ENCODE peak calls at places on chromosomes 6 and 20, in six cellular contexts. P is esophagus squamous epithelium, R is endothelial cell of umbilical vein, B is uterus, Z is IMR-90, U is GM12891. N is an unnamed sample.

GRCh38 chr6:160979063-160979708 is 12.4 kb upstream of the MAP3K4 start:
- DNase-seq in B (no peak), R (no peak), U (no peak), Z (peak), P (no peak), N (no peak)

GRCh38 chr6:63899550-63899949 is 263.9 kb downstream of the PHF3 start:
- DNase-seq in U (no peak), Z (peak), B (no peak), R (no peak), P (no peak), N (no peak)

GRCh38 chr6:6703720-6704422 is 115.4 kb downstream of the LY86 start:
- DNase-seq in P (no peak), Z (no peak), U (no peak), R (no peak), B (no peak), N (no peak)

GRCh38 chr6:53159558-53159957 is 10.9 kb upstream of the GCM1 start:
- DNase-seq in Z (peak), B (no peak), R (no peak), U (no peak), P (no peak), N (no peak)

GRCh38 chr6:90088009-90088408 is 193.7 kb downstream of the GJA10 start:
- DNase-seq in P (no peak), B (no peak), R (peak), U (no peak), Z (peak), N (no peak)

GRCh38 chr6:79833264-79833663 is 114.1 kb downstream of the ELOVL4 start:
- DNase-seq in P (no peak), R (no peak), B (no peak), Z (no peak), U (no peak), N (no peak)

GRCh38 chr6:157539900-157540752 is 159.1 kb downstream of the ZDHHC14 start:
- DNase-seq in U (no peak), B (no peak), R (no peak), P (no peak), Z (no peak), N (no peak)

GRCh38 chr6:13392462-13392861 is 64.1 kb upstream of the TBC1D7 start:
- DNase-seq in B (no peak), P (no peak), Z (no peak), R (no peak), U (no peak), N (no peak)

GRCh38 chr6:29967379-29968010 is 25.2 kb downstream of the HLA-A start:
- DNase-seq in U (no peak), Z (no peak), P (no peak), R (peak), B (no peak), N (no peak)

GRCh38 chr20:64146301-64146935 is 17.8 kb upstream of the MYT1 start:
- DNase-seq in R (no peak), P (no peak), U (no peak), B (no peak), Z (no peak), N (no peak)

GRCh38 chr20:58021481-58021880 is 207.0 kb downstream of the ANKRD60 start:
- DNase-seq in U (no peak), P (no peak), B (peak), R (no peak), Z (no peak), N (no peak)

GRCh38 chr20:62662422-62662821 is 20.1 kb downstream of the SLCO4A1 start:
- DNase-seq in Z (peak), U (no peak), R (no peak), B (no peak), P (no peak), N (peak)

GRCh38 chr6:149487316-149487715 is 2.5 kb upstream of the ZC3H12D start:
- DNase-seq in B (no peak), U (no peak), P (no peak), Z (no peak), R (no peak), N (no peak)

GRCh38 chr6:149482542-149483261 is 2.1 kb downstream of the ZC3H12D start:
- DNase-seq in U (no peak), R (no peak), P (no peak), B (no peak), Z (no peak), N (no peak)

GRCh38 chr6:149483849-149484635 is 772 bp downstream of the ZC3H12D start:
- DNase-seq in Z (no peak), U (no peak), R (no peak), P (no peak), B (no peak), N (no peak)

GRCh38 chr6:149483302-149483701 is 1.5 kb downstream of the ZC3H12D start:
- DNase-seq in B (no peak), Z (no peak), R (no peak), P (no peak), U (no peak), N (no peak)

GRCh38 chr6:149484733-149485700 is at the start of gene ZC3H12D:
- DNase-seq in U (no peak), Z (peak), B (no peak), P (no peak), R (no peak), N (no peak)
- TF ChIP-seq POLR2A in U (peak), Z (no peak), B (no peak), P (no peak), R (no peak), N (no peak)

DNA sequence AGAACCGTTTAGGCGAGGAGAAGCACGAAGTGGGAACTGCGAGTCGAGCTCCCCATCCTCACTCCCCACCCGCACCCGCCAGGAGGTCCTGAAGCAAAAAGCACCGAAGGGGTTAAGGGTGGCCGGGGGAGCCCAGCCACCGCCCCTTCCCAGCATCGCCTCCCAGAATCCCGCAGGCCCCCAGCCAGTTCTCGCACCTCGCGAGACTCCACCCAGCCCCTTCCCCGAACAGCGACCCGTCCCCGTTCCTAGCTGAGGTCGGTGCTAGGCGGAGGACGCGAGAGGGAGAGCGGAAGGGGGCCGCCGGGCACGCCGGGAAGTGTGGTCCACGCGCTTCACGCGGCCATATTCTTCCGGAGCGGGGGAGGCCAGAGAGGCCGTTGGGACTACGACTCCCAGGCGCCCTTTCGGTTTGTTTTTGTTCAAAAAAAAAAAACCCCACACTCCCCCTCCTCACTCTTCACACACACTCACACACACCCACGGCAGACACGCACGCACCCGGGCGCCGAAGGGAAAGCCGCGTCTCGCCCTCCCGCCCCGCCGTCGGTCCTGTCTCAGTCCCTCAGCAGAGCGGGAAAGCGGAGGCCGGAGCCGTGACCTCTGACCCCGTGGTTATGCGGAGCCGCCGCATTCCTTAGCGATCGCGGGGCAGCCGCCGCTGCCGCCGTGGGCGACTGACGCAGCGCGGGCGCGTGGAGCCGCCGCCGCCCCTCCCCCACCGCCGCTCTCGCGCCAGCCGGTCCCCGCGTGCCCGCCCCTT is at the start of gene ASXL1:
- DNase-seq in U (peak), R (peak), Z (peak), P (peak), B (peak), N (peak)
- TF ChIP-seq POLR2A in U (peak), R (peak), Z (no peak), P (peak), B (no peak), N (peak)

DNA sequence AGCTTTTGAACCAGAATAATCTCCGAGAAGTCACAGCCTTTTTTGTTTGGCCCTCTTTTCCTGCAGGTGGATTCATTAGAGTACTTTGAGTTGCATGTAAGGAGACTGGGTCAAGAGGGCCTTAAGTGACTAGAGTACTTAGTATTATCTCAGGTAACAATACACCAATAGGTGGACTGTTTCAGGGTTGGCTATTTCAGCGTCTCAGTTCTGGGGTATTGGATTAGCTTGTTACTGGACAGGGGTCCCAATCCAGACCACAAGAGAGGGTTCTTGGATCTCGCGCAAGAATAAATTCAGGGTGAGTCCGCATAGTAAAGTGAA is 47.3 kb upstream of the SLC9A8 start:
- DNase-seq in U (no peak), Z (no peak), B (no peak), P (no peak), R (no peak), N (no peak)
- TF ChIP-seq POLR2A in U (no peak), Z (no peak), B (no peak), P (no peak), R (no peak), N (no peak)

DNA sequence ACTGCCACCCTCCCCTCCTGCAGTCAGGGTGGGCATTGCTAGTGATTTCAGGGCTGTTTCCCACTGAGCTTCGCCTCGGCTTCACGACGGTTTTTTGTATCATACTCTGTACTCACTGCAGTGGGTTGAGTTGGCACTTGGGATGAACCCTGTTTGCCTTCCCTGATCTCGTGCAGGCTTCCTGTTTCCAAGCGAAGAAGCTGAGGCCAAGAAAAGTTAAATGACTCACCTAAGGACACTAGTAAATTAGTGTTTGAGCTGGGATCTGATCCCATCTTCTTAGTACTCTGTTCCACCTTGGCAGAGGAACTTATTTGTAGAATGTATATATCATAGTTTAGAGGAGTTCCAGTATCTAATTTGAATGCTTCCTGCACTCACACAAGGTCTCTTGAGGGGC is 50.3 kb upstream of the VSTM2L start:
- DNase-seq in U (no peak), P (no peak), B (no peak), R (no peak), Z (peak), N (no peak)
- TF ChIP-seq POLR2A in U (no peak), P (no peak), B (no peak), R (no peak), Z (no peak), N (no peak)

DNA sequence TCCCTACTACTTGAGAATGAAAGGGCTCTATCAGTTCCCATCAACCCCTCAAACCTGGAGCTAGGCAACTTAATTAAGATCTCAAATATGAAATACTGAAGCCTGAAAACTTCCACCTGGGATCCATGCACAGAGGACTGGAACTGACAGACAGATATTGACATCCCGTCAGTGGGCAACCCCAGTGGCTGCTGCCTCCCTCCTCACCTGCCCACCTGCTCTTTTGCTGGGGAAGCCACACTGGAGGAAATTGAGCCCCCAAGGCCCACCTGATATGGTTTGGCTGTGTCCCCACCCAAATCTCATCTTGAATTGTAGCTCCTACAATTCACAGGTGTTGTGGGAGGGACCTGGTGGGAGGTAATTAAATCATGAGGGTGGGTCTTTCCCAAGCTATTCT is 192.8 kb downstream of the LRFN2 start:
- DNase-seq in Z (no peak), R (no peak), U (no peak), B (no peak), P (no peak), N (no peak)
- TF ChIP-seq POLR2A in Z (no peak), R (no peak), U (no peak), B (no peak), P (no peak), N (no peak)

DNA sequence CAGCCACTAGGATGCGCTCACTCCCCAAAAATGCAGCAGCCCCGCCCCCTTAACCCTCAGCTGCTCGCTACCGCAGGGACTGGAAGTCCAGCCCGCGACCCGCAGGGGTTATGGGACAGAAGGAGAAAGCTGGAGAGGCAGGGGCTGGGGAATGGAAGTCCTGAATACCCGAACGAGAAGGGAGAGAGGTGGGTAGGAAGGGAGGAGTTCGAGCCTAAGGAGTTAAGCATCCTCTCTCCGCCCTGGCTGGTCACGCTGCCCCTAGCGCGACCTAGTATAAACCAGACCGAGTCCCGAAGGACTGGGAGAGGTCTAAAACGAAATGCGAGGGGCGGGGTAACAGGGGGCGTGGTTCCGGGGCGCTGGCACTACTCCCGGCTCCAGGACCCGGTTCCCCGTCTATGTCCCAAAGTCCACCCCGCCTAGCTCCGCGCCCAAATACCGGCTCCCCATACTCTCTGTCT is 448 bp upstream of the DDAH2 start:
- DNase-seq in B (peak), U (peak), Z (peak), R (peak), P (no peak), N (peak)
- TF ChIP-seq POLR2A in B (peak), U (peak), Z (no peak), R (no peak), P (no peak), N (peak)

N was measured in H54.